ENCODE peak calls at places on chromosomes 11 and 22, in four cellular contexts. J is HTR-8/SVneo, X is neural progenitor cell, U is left cardiac atrium. T is an unnamed sample.
A peak's percentile ranks its signal among the peaks of the same experiment; 100 is the strongest.

GRCh38 chr11:61480936-61481335 is 27.6 kb upstream of the LRRC10B start:
- DNase-seq in J (no peak), X (peak; percentile 97), U (no peak), T (no peak)

GRCh38 chr11:63521896-63522295 is 14.7 kb upstream of the PLAAT4 start:
- DNase-seq in J (no peak), X (no peak), U (no peak), T (no peak)

GRCh38 chr11:113664981-113665710 is 41.0 kb downstream of the TMPRSS5 start:
- DNase-seq in J (no peak), X (no peak), U (no peak), T (no peak)

GRCh38 chr22:33658775-33659174 is 261.5 kb downstream of the LARGE1 start:
- DNase-seq in J (no peak), X (no peak), U (peak; percentile 48), T (peak; percentile 61)

GRCh38 chr11:396948-397548 is 3.0 kb downstream of the PKP3 start:
- DNase-seq in J (no peak), X (no peak), U (peak; percentile 74), T (peak; percentile 80)

GRCh38 chr11:46347637-46348311 is 511 bp downstream of the DGKZ start:
- DNase-seq in J (no peak), X (no peak), U (no peak), T (peak; percentile 61)

GRCh38 chr11:11408436-11409221 is 55.6 kb upstream of the CSNK2A3 start:
- DNase-seq in J (no peak), X (no peak), U (no peak), T (no peak)

GRCh38 chr11:35163707-35164496 is 24.9 kb downstream of the CD44 start:
- DNase-seq in J (no peak), X (no peak), U (no peak), T (no peak)

GRCh38 chr11:14904745-14905103 is 12.7 kb upstream of the CYP2R1 start:
- DNase-seq in J (no peak), X (peak; percentile 77), U (peak; percentile 86), T (peak; percentile 92)

GRCh38 chr11:14519692-14520085 is 497 bp downstream of the PSMA1 start:
- DNase-seq in J (no peak), X (no peak), U (no peak), T (no peak)

GRCh38 chr11:65438257-65439151 is 15.9 kb downstream of the NEAT1 start:
- DNase-seq in J (no peak), X (no peak), U (no peak), T (no peak)

GRCh38 chr22:41216984-41217383 is 11.9 kb downstream of the L3MBTL2 start:
- DNase-seq in J (no peak), X (no peak), U (no peak), T (peak; percentile 54)

GRCh38 chr11:45662665-45663485 is 2.5 kb downstream of the CHST1 start:
- DNase-seq in J (no peak), X (peak; percentile 56), U (no peak), T (no peak)

GRCh38 chr11:2089536-2090165 is 49.5 kb downstream of the IGF2 start:
- DNase-seq in J (peak; percentile 44), X (peak; percentile 47), U (no peak), T (no peak)

GRCh38 chr11:28860898-28861297 is 752.7 kb downstream of the METTL15 start:
- DNase-seq in J (peak; percentile 22), X (no peak), U (no peak), T (no peak)

GRCh38 chr11:9004310-9004945 is 627 bp upstream of the NRIP3 start:
- DNase-seq in J (no peak), X (peak; percentile 74), U (no peak), T (no peak)

GRCh38 chr22:19940536-19941364 is 822 bp upstream of the COMT start:
- DNase-seq in J (peak; percentile 18), X (no peak), U (peak; percentile 26), T (peak; percentile 44)

GRCh38 chr11:121575250-121575962 is 122.6 kb upstream of the SORL1-AS1 start:
- DNase-seq in J (no peak), X (no peak), U (peak; percentile 88), T (peak; percentile 78)

GRCh38 chr22:31947296-31947695 is 3.0 kb downstream of the YWHAH start:
- DNase-seq in J (no peak), X (no peak), U (no peak), T (no peak)

GRCh38 chr22:49404020-49404419 is 423.7 kb downstream of the BRD1 start:
- DNase-seq in J (no peak), X (no peak), U (no peak), T (no peak)

GRCh38 chr22:23225337-23225723 is 45.0 kb downstream of the BCR start:
- DNase-seq in J (no peak), X (no peak), U (no peak), T (no peak)

GRCh38 chr11:121671276-121672168 is 218.8 kb upstream of the SORL1-AS1 start:
- DNase-seq in J (no peak), X (no peak), U (no peak), T (no peak)